ENCODE peak calls at places on chromosome 14, in seven cellular contexts. R, D, N, F, L, W and K are unnamed samples.
A peak's percentile ranks its signal among the peaks of the same experiment; 100 is the strongest.

GRCh38 chr14:54567224-54567633 is 301 bp downstream of the SAMD4A start:
- DNase-seq in R (no peak), D (peak; percentile 44), N (no peak), F (peak; percentile 37), L (peak; percentile 74), W (no peak), K (no peak)

GRCh38 chr14:100714205-100714781 is 12.4 kb upstream of the DLK1 start:
- DNase-seq in R (peak; percentile 90), D (no peak), N (no peak), F (peak; percentile 34), L (no peak), W (no peak), K (no peak)

GRCh38 chr14:91873476-91874265 is 6.3 kb upstream of the TC2N start:
- DNase-seq in R (peak; percentile 92), D (no peak), N (peak; percentile 64), F (no peak), L (no peak), W (peak; percentile 46), K (no peak)

GRCh38 chr14:65461730-65462129 is 49.2 kb downstream of the FUT8 start:
- DNase-seq in R (no peak), D (no peak), N (no peak), F (no peak), L (no peak), W (no peak), K (no peak)

GRCh38 chr14:99718811-99719192 is 34.7 kb downstream of the CYP46A1 start:
- DNase-seq in R (no peak), D (no peak), N (no peak), F (no peak), L (no peak), W (no peak), K (no peak)

GRCh38 chr14:75495399-75495798 is 26.9 kb upstream of the BATF start:
- DNase-seq in R (no peak), D (no peak), N (no peak), F (no peak), L (no peak), W (no peak), K (no peak)

GRCh38 chr14:35932659-35933159 is 106.6 kb downstream of the BRMS1L start:
- DNase-seq in R (peak; percentile 6), D (no peak), N (no peak), F (no peak), L (no peak), W (peak; percentile 4), K (no peak)

GRCh38 chr14:95690815-95691214 is 4.6 kb downstream of the TCL1B start:
- DNase-seq in R (no peak), D (no peak), N (no peak), F (no peak), L (no peak), W (no peak), K (no peak)

GRCh38 chr14:102693006-102693755 is 84.1 kb upstream of the TRAF3 start:
- DNase-seq in R (no peak), D (no peak), N (no peak), F (peak; percentile 17), L (peak; percentile 55), W (no peak), K (no peak)

GRCh38 chr14:64423987-64424386 is 35.8 kb downstream of the MTHFD1 start:
- DNase-seq in R (no peak), D (no peak), N (no peak), F (no peak), L (no peak), W (no peak), K (no peak)

GRCh38 chr14:49249022-49249421 is 337.2 kb downstream of the RPS29 start:
- DNase-seq in R (no peak), D (peak; percentile 12), N (no peak), F (no peak), L (no peak), W (no peak), K (no peak)

GRCh38 chr14:58832010-58832409 is 194.2 kb downstream of the DACT1 start:
- DNase-seq in R (no peak), D (no peak), N (no peak), F (no peak), L (no peak), W (no peak), K (no peak)

GRCh38 chr14:22836301-22837058 is at the start of gene MMP14:
- DNase-seq in R (no peak), D (no peak), N (no peak), F (no peak), L (peak; percentile 95), W (no peak), K (no peak)

GRCh38 chr14:94328196-94328595 is 5.1 kb upstream of the SERPINA6 start:
- DNase-seq in R (no peak), D (no peak), N (no peak), F (no peak), L (no peak), W (no peak), K (no peak)

GRCh38 chr14:35201066-35201465 is 78.7 kb downstream of the PRORP start:
- DNase-seq in R (no peak), D (no peak), N (no peak), F (no peak), L (no peak), W (no peak), K (no peak)

GRCh38 chr14:95070748-95071435 is 86.4 kb downstream of the DICER1 start:
- DNase-seq in R (no peak), D (no peak), N (no peak), F (no peak), L (no peak), W (no peak), K (no peak)

GRCh38 chr14:61188196-61188595 is 92.9 kb downstream of the TMEM30B start:
- DNase-seq in R (no peak), D (no peak), N (no peak), F (no peak), L (peak; percentile 78), W (no peak), K (no peak)

GRCh38 chr14:91872517-91873470 is 5.5 kb upstream of the TC2N start:
- DNase-seq in R (peak; percentile 49), D (no peak), N (peak; percentile 53), F (no peak), L (no peak), W (no peak), K (peak; percentile 32)

GRCh38 chr14:102200690-102201368 is 61.1 kb downstream of the WDR20 start:
- DNase-seq in R (no peak), D (no peak), N (no peak), F (no peak), L (no peak), W (no peak), K (no peak)

GRCh38 chr14:67112344-67112743 is 76.9 kb upstream of the GARIN2 start:
- DNase-seq in R (no peak), D (no peak), N (no peak), F (no peak), L (no peak), W (no peak), K (no peak)

GRCh38 chr14:86311151-86311550 is 781.2 kb downstream of the FLRT2 start:
- DNase-seq in R (no peak), D (no peak), N (no peak), F (no peak), L (no peak), W (no peak), K (no peak)

GRCh38 chr14:52961060-52961639 is 10.3 kb upstream of the FERMT2 start:
- DNase-seq in R (peak; percentile 53), D (peak; percentile 19), N (peak; percentile 16), F (peak; percentile 70), L (peak; percentile 91), W (no peak), K (peak; percentile 21)

GRCh38 chr14:36901846-36902245 is 240.2 kb downstream of the PAX9 start:
- DNase-seq in R (no peak), D (no peak), N (no peak), F (no peak), L (no peak), W (no peak), K (no peak)

GRCh38 chr14:26323781-26324363 is 274.0 kb downstream of the NOVA1 start:
- DNase-seq in R (no peak), D (no peak), N (no peak), F (peak; percentile 85), L (no peak), W (no peak), K (no peak)

GRCh38 chr14:74976264-74977113 is 21.1 kb upstream of the PGF start:
- DNase-seq in R (no peak), D (no peak), N (no peak), F (no peak), L (no peak), W (no peak), K (no peak)

GRCh38 chr14:100234511-100234910 is 4.4 kb upstream of the YY1 start:
- DNase-seq in R (no peak), D (no peak), N (no peak), F (no peak), L (no peak), W (no peak), K (no peak)